ENCODE peak calls at places on chromosomes 2 and 18, in nine cellular contexts. O, Q, T, R, N, P, D, M and H are unnamed samples.

GRCh38 chr2:88607416-88607815 is 19.8 kb downstream of the EIF2AK3 start:
- DNase-seq in T (no peak), O (no peak), R (no peak), N (no peak), M (no peak), P (no peak), Q (peak; percentile 27), D (no peak), H (no peak)

GRCh38 chr2:235746257-235746934 is 252.6 kb downstream of the AGAP1 start:
- DNase-seq in D (no peak), O (peak; percentile 72), Q (peak; percentile 89), T (peak; percentile 50), M (peak; percentile 70), R (no peak), N (peak; percentile 77), P (peak; percentile 94), H (no peak)

GRCh38 chr2:181106229-181106628 is 125.8 kb downstream of the UBE2E3 start:
- DNase-seq in O (no peak), R (no peak), P (no peak), Q (peak; percentile 57), N (no peak), T (no peak), M (no peak), D (no peak), H (no peak)

GRCh38 chr18:27175914-27176313 is 9.2 kb downstream of the CHST9 start:
- DNase-seq in T (no peak), P (peak; percentile 85), M (no peak), O (no peak), Q (no peak), R (no peak), D (no peak), N (no peak), H (no peak)

GRCh38 chr18:67590571-67591141 is 74.1 kb upstream of the DSEL start:
- DNase-seq in P (peak; percentile 30), N (peak; percentile 21), Q (no peak), D (no peak), T (no peak), R (no peak), M (no peak), O (no peak), H (no peak)

GRCh38 chr2:199979841-199980628 is 24.7 kb downstream of the MAIP1 start:
- DNase-seq in D (peak; percentile 84), Q (peak; percentile 52), N (peak; percentile 91), R (no peak), P (peak; percentile 95), T (no peak), O (peak; percentile 87), M (peak; percentile 70), H (no peak)

GRCh38 chr2:226362991-226363390 is 436.6 kb downstream of the IRS1 start:
- DNase-seq in N (peak; percentile 3), P (no peak), O (no peak), M (no peak), D (no peak), Q (no peak), R (no peak), T (no peak), H (no peak)

GRCh38 chr2:176488446-176488845 is 219.2 kb downstream of the MTX2 start:
- DNase-seq in T (no peak), R (no peak), O (no peak), P (no peak), D (no peak), Q (no peak), M (no peak), N (no peak), H (no peak)

GRCh38 chr2:9655441-9656269 is 24.9 kb upstream of the YWHAQ start:
- DNase-seq in O (no peak), N (peak; percentile 71), D (no peak), R (no peak), T (no peak), Q (no peak), M (peak; percentile 43), P (no peak), H (peak; percentile 40)

GRCh38 chr2:139742216-139743172 is 962.3 kb upstream of the NXPH2 start:
- DNase-seq in T (no peak), M (no peak), Q (no peak), R (no peak), N (no peak), P (no peak), O (no peak), D (no peak), H (no peak)

GRCh38 chr18:24204904-24205303 is 66.0 kb downstream of the CABYR start:
- DNase-seq in T (no peak), R (no peak), M (no peak), Q (no peak), D (no peak), O (no peak), P (no peak), N (no peak), H (no peak)

GRCh38 chr18:24199563-24199962 is 60.7 kb downstream of the CABYR start:
- DNase-seq in T (no peak), R (no peak), N (no peak), D (no peak), P (no peak), Q (no peak), M (no peak), O (no peak), H (no peak)

GRCh38 chr18:24200494-24200893 is 61.6 kb downstream of the CABYR start:
- DNase-seq in N (no peak), Q (no peak), M (no peak), P (no peak), R (no peak), O (no peak), D (no peak), T (no peak), H (no peak)

GRCh38 chr18:24200899-24201298 is 62.0 kb downstream of the CABYR start:
- DNase-seq in P (no peak), M (no peak), Q (no peak), R (no peak), T (no peak), N (no peak), O (no peak), D (no peak), H (no peak)

DNA sequence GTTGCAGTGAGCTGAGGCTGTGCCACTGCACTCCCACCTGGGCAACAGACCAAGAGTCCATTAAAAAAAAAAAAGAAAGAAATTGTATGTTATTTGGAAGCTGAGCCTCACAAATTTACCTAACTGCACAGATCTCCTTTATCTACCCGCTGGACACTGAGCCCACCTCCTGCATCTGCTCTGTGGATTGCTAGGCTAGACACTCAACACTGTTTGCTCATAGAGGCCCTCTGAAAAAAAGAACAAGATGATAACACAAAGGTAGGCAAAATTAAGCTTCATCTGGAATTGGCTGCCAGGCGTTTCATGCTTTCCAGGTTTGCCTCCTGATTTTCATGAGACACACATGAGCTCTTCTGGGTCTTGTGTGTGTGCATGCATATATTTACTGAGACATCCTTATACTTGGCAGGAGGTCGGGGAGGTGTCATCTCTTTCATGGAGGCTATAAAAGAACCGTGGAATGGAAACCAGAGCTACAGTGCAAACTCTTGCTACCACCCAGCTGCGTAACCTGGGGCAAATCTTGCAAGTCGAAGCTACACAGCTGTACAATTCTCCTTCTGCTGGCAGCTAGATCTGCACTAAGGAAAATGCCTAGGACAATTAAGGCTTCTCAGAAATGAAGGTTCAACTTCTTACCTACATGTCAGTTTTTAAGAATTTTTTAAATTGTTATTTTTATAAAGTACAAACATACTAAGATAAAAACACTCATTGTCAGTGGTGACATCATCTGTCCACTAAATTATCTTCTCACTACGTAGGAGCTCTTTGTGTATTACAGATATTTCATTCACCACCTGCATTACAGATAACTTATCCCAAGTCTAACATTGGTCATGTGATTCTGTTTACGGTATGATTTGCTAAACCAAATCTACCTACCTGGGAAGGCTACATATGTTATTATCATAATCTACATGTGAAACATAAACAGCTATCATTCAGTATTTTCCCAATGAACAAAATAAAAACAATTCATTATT is 63.1 kb downstream of the CABYR start:
- DNase-seq in M (no peak), Q (no peak), R (no peak), D (no peak), P (no peak), N (no peak), O (no peak), T (no peak), H (no peak)
- TF ChIP-seq POLR2AphosphoS5 in M (no peak), Q (no peak), R (no peak), D (no peak), P (no peak), N (no peak), O (no peak), T (no peak), H (no peak)

GRCh38 chr2:191691016-191691725 is 13.2 kb downstream of the NABP1 start:
- DNase-seq in P (peak; percentile 73), Q (peak; percentile 62), N (peak; percentile 91), T (no peak), R (no peak), D (no peak), O (peak; percentile 32), M (peak; percentile 75), H (peak; percentile 59)
- TF ChIP-seq POLR2AphosphoS5 in P (no peak), Q (no peak), N (peak; percentile 37), T (no peak), R (no peak), D (no peak), O (no peak), M (peak; percentile 20), H (no peak)

DNA sequence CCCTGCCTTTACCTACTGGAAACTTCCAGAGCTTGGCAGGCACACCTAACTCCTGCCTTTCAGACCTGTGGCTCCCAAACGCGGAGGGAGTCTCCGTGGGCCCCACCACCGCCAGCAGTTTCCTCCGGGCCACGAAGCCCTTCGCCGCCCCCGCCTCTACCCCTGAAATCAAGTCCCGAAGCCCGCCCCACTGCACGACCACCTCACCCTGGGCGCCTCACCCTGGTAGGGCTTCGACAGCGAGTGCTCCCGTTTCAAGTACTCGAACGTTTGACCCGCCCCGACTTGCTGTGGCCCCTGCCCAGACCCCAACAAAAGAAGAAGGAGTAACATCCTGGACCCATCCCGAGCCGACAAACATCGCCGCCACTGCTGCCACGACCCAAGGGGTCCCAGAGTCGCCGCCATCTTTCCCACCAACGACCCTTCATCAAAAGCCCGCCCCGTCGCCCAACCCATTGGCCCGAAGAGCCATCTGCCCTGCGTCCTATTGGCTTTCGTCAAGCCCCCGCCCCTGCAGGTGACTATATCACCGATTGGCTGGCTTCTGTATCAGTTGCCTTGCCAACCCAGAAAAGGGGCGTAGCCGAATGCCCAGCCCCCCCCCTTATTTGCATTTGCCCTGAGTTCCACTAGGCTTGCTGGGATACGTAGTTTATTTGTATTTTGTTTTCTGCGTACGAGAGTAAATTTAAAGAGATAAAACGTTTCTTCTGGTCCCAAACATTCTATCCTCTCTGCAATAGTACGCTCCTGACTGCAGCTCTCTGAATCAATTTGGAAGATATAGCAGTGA is at the start of gene LMAN2L:
- DNase-seq in O (peak; percentile 98), D (peak; percentile 97), P (peak; percentile 99), M (peak; percentile 98), N (peak; percentile 98), Q (peak; percentile 93), T (peak; percentile 88), R (peak; percentile 91), H (peak; percentile 86)
- TF ChIP-seq POLR2AphosphoS5 in O (no peak), D (peak; percentile 80), P (peak; percentile 78), M (peak; percentile 57), N (peak; percentile 63), Q (peak; percentile 84), T (peak; percentile 85), R (no peak), H (peak; percentile 45)

DNA sequence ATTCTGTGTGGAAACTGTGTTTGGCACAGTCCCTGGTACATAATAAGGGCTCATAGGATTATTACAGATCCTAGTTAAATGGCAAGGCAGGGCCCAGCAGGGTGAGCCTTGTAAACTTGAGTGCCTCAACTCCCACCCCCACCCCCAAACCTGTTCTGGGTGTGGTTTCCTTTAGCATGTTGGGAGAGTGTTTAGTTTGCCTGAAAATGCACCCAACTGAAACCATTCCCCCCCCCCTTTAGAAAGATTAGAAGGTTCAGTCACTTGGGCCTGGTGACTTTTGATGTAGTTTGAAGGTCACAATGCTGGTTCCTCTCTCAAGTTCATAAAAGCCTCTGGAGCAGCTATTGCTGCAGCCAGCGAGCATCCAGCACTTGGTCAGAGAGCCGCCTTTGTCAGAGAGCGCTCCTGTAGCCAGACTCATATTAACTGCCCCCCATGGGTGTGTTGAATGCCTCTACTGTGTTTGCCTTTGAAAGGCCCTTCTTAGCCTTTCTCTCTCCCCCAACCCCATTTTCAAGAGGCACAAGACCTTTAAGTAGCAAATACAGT is 113.7 kb downstream of the SPTBN1 start:
- DNase-seq in O (peak; percentile 60), R (no peak), M (peak; percentile 66), D (no peak), T (no peak), P (no peak), N (no peak), Q (no peak), H (peak; percentile 84)
- TF ChIP-seq POLR2AphosphoS5 in O (no peak), R (no peak), M (no peak), D (no peak), T (no peak), P (no peak), N (no peak), Q (no peak), H (peak; percentile 94)